ENCODE peak calls at places on chromosomes 4 and X, in seven cellular contexts. One of them, this sample, is unnamed.

GRCh38 chr4:178080312-178080711 is 638.1 kb upstream of the AGA start:
- DNase-seq in AG10803: no peak
- DNase-seq in NB4: no peak
- DNase-seq in cardiac fibroblast: no peak
- DNase-seq in left ventricle myocardium inferior: no peak
- DNase-seq in A549: no peak
- DNase-seq in kidney: no peak
- DNase-seq in this sample: no peak

GRCh38 chr4:125368161-125368560 is 53.4 kb downstream of the FAT4 start:
- DNase-seq in AG10803: peak
- DNase-seq in NB4: no peak
- DNase-seq in cardiac fibroblast: peak
- DNase-seq in left ventricle myocardium inferior: no peak
- DNase-seq in A549: no peak
- DNase-seq in kidney: no peak
- DNase-seq in this sample: no peak

GRCh38 chr4:61173799-61174198 is 26.3 kb upstream of the ADGRL3 start:
- DNase-seq in AG10803: no peak
- DNase-seq in NB4: no peak
- DNase-seq in cardiac fibroblast: peak
- DNase-seq in left ventricle myocardium inferior: no peak
- DNase-seq in A549: no peak
- DNase-seq in kidney: no peak
- DNase-seq in this sample: no peak

GRCh38 chr4:153564630-153565525 is 98.7 kb downstream of the TMEM131L start:
- DNase-seq in AG10803: peak
- DNase-seq in NB4: no peak
- DNase-seq in cardiac fibroblast: peak
- DNase-seq in left ventricle myocardium inferior: no peak
- DNase-seq in A549: no peak
- DNase-seq in kidney: no peak
- DNase-seq in this sample: peak

GRCh38 chr4:63589796-63590195 is 819.5 kb downstream of the TECRL start:
- DNase-seq in AG10803: no peak
- DNase-seq in NB4: no peak
- DNase-seq in cardiac fibroblast: no peak
- DNase-seq in left ventricle myocardium inferior: no peak
- DNase-seq in A549: no peak
- DNase-seq in kidney: no peak
- DNase-seq in this sample: no peak

GRCh38 chr4:68021185-68021584 is 57.9 kb upstream of the TMPRSS11A start:
- DNase-seq in AG10803: peak
- DNase-seq in NB4: no peak
- DNase-seq in cardiac fibroblast: no peak
- DNase-seq in left ventricle myocardium inferior: no peak
- DNase-seq in A549: no peak
- DNase-seq in kidney: no peak
- DNase-seq in this sample: no peak

GRCh38 chr4:8181844-8182243 is 17.2 kb upstream of the SH3TC1 start:
- DNase-seq in AG10803: no peak
- DNase-seq in NB4: no peak
- DNase-seq in cardiac fibroblast: no peak
- DNase-seq in left ventricle myocardium inferior: peak
- DNase-seq in A549: no peak
- DNase-seq in kidney: peak
- DNase-seq in this sample: no peak

GRCh38 chr4:73929285-73929684 is 52.5 kb downstream of the PF4 start:
- DNase-seq in AG10803: no peak
- DNase-seq in NB4: no peak
- DNase-seq in cardiac fibroblast: no peak
- DNase-seq in left ventricle myocardium inferior: no peak
- DNase-seq in A549: no peak
- DNase-seq in kidney: no peak
- DNase-seq in this sample: no peak

GRCh38 chr4:2386717-2387116 is 31.7 kb downstream of the ZFYVE28 start:
- DNase-seq in AG10803: no peak
- DNase-seq in NB4: no peak
- DNase-seq in cardiac fibroblast: no peak
- DNase-seq in left ventricle myocardium inferior: no peak
- DNase-seq in A549: no peak
- DNase-seq in kidney: no peak
- DNase-seq in this sample: no peak

GRCh38 chr4:80266267-80266901 is at the start of gene FGF5:
- DNase-seq in AG10803: peak
- DNase-seq in NB4: peak
- DNase-seq in cardiac fibroblast: peak
- DNase-seq in left ventricle myocardium inferior: peak
- DNase-seq in A549: no peak
- DNase-seq in kidney: peak
- DNase-seq in this sample: no peak

GRCh38 chrX:120536056-120536455 is 24.7 kb downstream of the CUL4B start:
- DNase-seq in AG10803: no peak
- DNase-seq in NB4: peak
- DNase-seq in cardiac fibroblast: no peak
- DNase-seq in left ventricle myocardium inferior: no peak
- DNase-seq in A549: no peak
- DNase-seq in kidney: no peak
- DNase-seq in this sample: no peak

GRCh38 chrX:71081348-71082148 is 13.4 kb upstream of the SNX12 start:
- DNase-seq in AG10803: peak
- DNase-seq in NB4: no peak
- DNase-seq in cardiac fibroblast: peak
- DNase-seq in left ventricle myocardium inferior: no peak
- DNase-seq in A549: no peak
- DNase-seq in kidney: no peak
- DNase-seq in this sample: no peak

GRCh38 chr4:41476310-41476709 is 61.6 kb upstream of the LIMCH1 start:
- DNase-seq in AG10803: no peak
- DNase-seq in NB4: no peak
- DNase-seq in cardiac fibroblast: no peak
- DNase-seq in left ventricle myocardium inferior: no peak
- DNase-seq in A549: no peak
- DNase-seq in kidney: no peak
- DNase-seq in this sample: no peak

DNA sequence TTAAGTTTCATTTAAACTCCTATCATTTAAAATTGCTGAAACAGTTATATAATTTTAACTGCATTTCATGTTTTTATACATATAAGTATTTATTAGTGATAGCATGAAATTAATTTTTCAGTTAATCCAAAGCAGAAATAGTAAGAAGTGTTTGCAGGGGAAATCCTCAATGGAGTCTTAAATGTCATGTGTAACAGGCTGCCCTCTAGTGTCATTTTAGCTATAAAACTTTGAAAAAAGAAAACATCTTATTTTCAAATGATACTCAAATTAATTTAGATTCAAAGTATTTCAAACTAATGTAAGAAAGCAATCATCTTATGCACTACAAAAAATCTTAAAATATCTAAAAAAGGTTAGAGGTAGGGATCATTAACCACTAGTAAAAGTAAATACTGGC is 27.1 kb downstream of the TAPT1 start:
- DNase-seq in AG10803: peak
- DNase-seq in NB4: peak
- DNase-seq in cardiac fibroblast: peak
- DNase-seq in left ventricle myocardium inferior: no peak
- DNase-seq in A549: no peak
- DNase-seq in kidney: no peak
- DNase-seq in this sample: no peak
- TF ChIP-seq CTCF in AG10803: peak
- TF ChIP-seq CTCF in NB4: peak
- TF ChIP-seq CTCF in cardiac fibroblast: peak
- TF ChIP-seq CTCF in left ventricle myocardium inferior: peak
- TF ChIP-seq CTCF in A549: peak
- TF ChIP-seq CTCF in kidney: peak
- TF ChIP-seq CTCF in this sample: peak

GRCh38 chrX:155768036-155768769 is 112.9 kb upstream of the VAMP7 start:
- DNase-seq in AG10803: peak
- DNase-seq in NB4: peak
- DNase-seq in cardiac fibroblast: peak
- DNase-seq in left ventricle myocardium inferior: no peak
- DNase-seq in A549: peak
- DNase-seq in kidney: no peak
- DNase-seq in this sample: no peak

GRCh38 chrX:155761185-155761584 is 120.0 kb upstream of the VAMP7 start:
- DNase-seq in AG10803: no peak
- DNase-seq in NB4: no peak
- DNase-seq in cardiac fibroblast: no peak
- DNase-seq in left ventricle myocardium inferior: no peak
- DNase-seq in A549: no peak
- DNase-seq in kidney: no peak
- DNase-seq in this sample: no peak

GRCh38 chrX:155767101-155767878 is 113.9 kb upstream of the VAMP7 start:
- DNase-seq in AG10803: peak
- DNase-seq in NB4: peak
- DNase-seq in cardiac fibroblast: peak
- DNase-seq in left ventricle myocardium inferior: peak
- DNase-seq in A549: peak
- DNase-seq in kidney: peak
- DNase-seq in this sample: peak

DNA sequence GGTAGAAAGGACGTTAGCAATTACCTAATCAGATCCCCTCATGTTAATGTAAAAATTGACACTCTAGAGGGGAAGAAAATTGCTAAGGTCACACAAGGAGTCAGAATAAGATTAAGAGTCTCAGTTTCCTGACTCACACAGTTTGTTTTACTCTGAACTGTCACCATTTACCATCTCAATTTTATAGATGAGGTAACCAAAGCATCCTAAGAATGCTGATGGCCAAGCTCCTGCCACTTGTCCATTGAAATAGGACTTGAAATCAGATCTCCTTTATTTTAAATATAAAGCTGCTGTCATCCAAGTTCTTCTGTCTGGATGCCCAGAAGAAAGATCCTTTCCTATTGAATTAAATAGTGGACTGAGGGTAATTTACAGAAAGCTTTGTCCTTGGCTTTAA is 114.8 kb upstream of the VAMP7 start:
- DNase-seq in AG10803: no peak
- DNase-seq in NB4: no peak
- DNase-seq in cardiac fibroblast: no peak
- DNase-seq in left ventricle myocardium inferior: no peak
- DNase-seq in A549: no peak
- DNase-seq in kidney: no peak
- DNase-seq in this sample: no peak
- H3K4me3 ChIP-seq in AG10803: no peak
- H3K4me3 ChIP-seq in NB4: no peak
- H3K4me3 ChIP-seq in cardiac fibroblast: no peak
- H3K4me3 ChIP-seq in left ventricle myocardium inferior: peak
- H3K4me3 ChIP-seq in A549: no peak
- H3K4me3 ChIP-seq in kidney: no peak
- H3K4me3 ChIP-seq in this sample: no peak

GRCh38 chr4:48137766-48138349 is 3.8 kb upstream of the TXK start:
- DNase-seq in AG10803: no peak
- DNase-seq in NB4: no peak
- DNase-seq in cardiac fibroblast: no peak
- DNase-seq in left ventricle myocardium inferior: no peak
- DNase-seq in A549: no peak
- DNase-seq in kidney: no peak
- DNase-seq in this sample: no peak

GRCh38 chr4:48138511-48138910 is 4.5 kb upstream of the TXK start:
- DNase-seq in AG10803: no peak
- DNase-seq in NB4: no peak
- DNase-seq in cardiac fibroblast: no peak
- DNase-seq in left ventricle myocardium inferior: no peak
- DNase-seq in A549: no peak
- DNase-seq in kidney: no peak
- DNase-seq in this sample: no peak

GRCh38 chr4:48139688-48140087 is 5.6 kb upstream of the TXK start:
- DNase-seq in AG10803: peak
- DNase-seq in NB4: peak
- DNase-seq in cardiac fibroblast: peak
- DNase-seq in left ventricle myocardium inferior: no peak
- DNase-seq in A549: no peak
- DNase-seq in kidney: no peak
- DNase-seq in this sample: no peak

GRCh38 chr4:48138936-48139335 is 4.9 kb upstream of the TXK start:
- DNase-seq in AG10803: no peak
- DNase-seq in NB4: no peak
- DNase-seq in cardiac fibroblast: no peak
- DNase-seq in left ventricle myocardium inferior: no peak
- DNase-seq in A549: no peak
- DNase-seq in kidney: no peak
- DNase-seq in this sample: no peak

DNA sequence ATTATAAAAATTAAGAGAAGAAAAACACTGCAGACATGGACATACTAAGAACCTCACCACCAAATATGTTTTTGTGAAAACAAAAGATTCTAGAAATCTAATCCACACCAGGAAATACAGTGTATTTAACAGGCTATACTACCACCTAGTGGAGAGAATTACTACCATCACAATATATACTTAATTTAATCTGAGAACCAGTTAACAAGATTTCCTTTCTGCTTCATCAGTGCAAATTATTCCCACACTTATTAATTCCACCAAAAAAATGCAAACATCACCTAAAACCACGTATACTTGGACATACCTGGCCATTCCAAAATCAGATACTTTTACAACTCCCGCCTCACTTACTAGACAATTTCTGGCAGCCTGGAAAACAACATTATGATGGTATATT is 7.0 kb upstream of the TXK start:
- DNase-seq in AG10803: peak
- DNase-seq in NB4: peak
- DNase-seq in cardiac fibroblast: peak
- DNase-seq in left ventricle myocardium inferior: no peak
- DNase-seq in A549: peak
- DNase-seq in kidney: no peak
- DNase-seq in this sample: no peak
- TF ChIP-seq CTCF in AG10803: peak
- TF ChIP-seq CTCF in NB4: no peak
- TF ChIP-seq CTCF in cardiac fibroblast: no peak
- TF ChIP-seq CTCF in left ventricle myocardium inferior: peak
- TF ChIP-seq CTCF in A549: peak
- TF ChIP-seq CTCF in kidney: peak
- TF ChIP-seq CTCF in this sample: peak

DNA sequence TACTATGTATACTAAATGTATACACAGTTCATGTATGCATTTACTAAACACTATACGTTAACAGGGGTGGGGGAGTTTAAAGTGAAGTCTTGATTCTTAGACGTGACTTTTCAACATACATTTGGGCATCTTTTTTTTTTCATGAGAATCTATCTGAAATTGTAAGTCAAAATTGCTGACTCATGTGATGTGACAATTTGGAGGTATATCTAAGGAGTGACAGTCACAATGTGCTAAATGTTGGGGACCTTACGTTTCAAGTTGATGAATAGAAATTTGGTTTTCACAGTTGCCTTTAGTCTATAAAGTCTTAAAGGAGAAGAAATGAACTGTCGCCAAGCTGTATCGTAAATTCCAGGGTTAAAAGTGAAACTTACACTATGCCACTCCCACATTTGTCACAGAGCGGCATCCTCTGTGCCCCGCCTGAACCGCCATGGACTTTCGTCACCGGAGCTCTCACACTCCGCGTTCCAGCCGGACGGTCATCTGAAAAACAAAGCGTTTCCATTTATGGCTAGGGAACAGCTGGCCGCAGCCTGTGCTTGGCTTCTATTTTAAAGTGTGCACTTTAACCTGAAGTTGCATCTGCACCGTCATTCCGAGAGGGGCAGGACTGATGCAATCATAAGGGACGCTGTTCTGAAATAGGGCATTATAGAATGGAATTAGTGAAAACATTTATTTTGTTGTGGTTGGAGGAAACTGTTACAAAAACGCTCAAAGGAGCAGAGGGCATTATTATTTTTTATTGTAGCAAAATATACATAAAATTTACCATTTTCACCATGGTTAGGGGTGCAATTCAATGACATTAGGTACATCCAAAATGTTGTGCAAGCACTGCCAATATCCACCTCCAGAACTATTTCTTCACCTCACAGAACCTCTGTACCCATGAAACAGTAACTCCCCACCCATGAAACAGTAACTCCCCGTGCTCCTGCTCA is 30.9 kb downstream of the PDLIM3 start:
- DNase-seq in AG10803: no peak
- DNase-seq in NB4: peak
- DNase-seq in cardiac fibroblast: peak
- DNase-seq in left ventricle myocardium inferior: peak
- DNase-seq in A549: no peak
- DNase-seq in kidney: peak
- DNase-seq in this sample: no peak
- H3K4me3 ChIP-seq in AG10803: peak
- H3K4me3 ChIP-seq in NB4: peak
- H3K4me3 ChIP-seq in cardiac fibroblast: peak
- H3K4me3 ChIP-seq in left ventricle myocardium inferior: peak
- H3K4me3 ChIP-seq in A549: no peak
- H3K4me3 ChIP-seq in kidney: peak
- H3K4me3 ChIP-seq in this sample: peak

This sample was measured in LNCaP clone FGC.